ENCODE peak calls at places on chromosome 2, in six cellular contexts. L, R, G, T, U and O are unnamed samples.

GRCh38 chr2:200376422-200377142 is 70.1 kb downstream of the SPATS2L start:
- DNase-seq in R (no peak), U (no peak), T (no peak), L (no peak), G (no peak), O (no peak)

GRCh38 chr2:9071032-9071431 is 67.5 kb upstream of the MBOAT2 start:
- DNase-seq in L (peak), G (peak), U (no peak), R (peak), T (no peak), O (no peak)

GRCh38 chr2:26621469-26622199 is 19.5 kb downstream of the CIB4 start:
- DNase-seq in L (peak), R (peak), U (no peak), T (peak), G (no peak), O (no peak)

GRCh38 chr2:216665717-216666116 is 29.6 kb downstream of the IGFBP5 start:
- DNase-seq in T (peak), L (no peak), U (peak), R (no peak), G (no peak), O (peak)

GRCh38 chr2:101012054-101012705 is 10.1 kb downstream of the RPL31 start:
- DNase-seq in T (no peak), L (no peak), G (no peak), U (no peak), R (peak), O (no peak)

GRCh38 chr2:138087761-138088602 is 123.7 kb downstream of the HNMT start:
- DNase-seq in L (no peak), G (no peak), R (no peak), T (no peak), U (no peak), O (no peak)

GRCh38 chr2:145228506-145228905 is 708.6 kb upstream of the ZEB2 start:
- DNase-seq in R (peak), T (no peak), L (peak), U (no peak), G (no peak), O (no peak)

GRCh38 chr2:150878347-150878746 is 383.3 kb downstream of the RBM43 start:
- DNase-seq in U (no peak), T (no peak), R (peak), G (peak), L (peak), O (no peak)

GRCh38 chr2:221075203-221075602 is 496.9 kb downstream of the EPHA4 start:
- DNase-seq in T (no peak), G (no peak), L (peak), R (peak), U (no peak), O (no peak)

GRCh38 chr2:229921101-229921891 is 513 bp downstream of the TRIP12 start:
- DNase-seq in T (peak), R (peak), G (peak), L (peak), U (peak), O (peak)

GRCh38 chr2:63058149-63058741 is 7.6 kb downstream of the OTX1 start:
- DNase-seq in G (no peak), L (peak), U (peak), T (peak), R (peak), O (peak)

GRCh38 chr2:174465327-174465726 is 21.5 kb downstream of the GPR155 start:
- DNase-seq in R (no peak), G (peak), L (peak), T (no peak), U (peak), O (no peak)

DNA sequence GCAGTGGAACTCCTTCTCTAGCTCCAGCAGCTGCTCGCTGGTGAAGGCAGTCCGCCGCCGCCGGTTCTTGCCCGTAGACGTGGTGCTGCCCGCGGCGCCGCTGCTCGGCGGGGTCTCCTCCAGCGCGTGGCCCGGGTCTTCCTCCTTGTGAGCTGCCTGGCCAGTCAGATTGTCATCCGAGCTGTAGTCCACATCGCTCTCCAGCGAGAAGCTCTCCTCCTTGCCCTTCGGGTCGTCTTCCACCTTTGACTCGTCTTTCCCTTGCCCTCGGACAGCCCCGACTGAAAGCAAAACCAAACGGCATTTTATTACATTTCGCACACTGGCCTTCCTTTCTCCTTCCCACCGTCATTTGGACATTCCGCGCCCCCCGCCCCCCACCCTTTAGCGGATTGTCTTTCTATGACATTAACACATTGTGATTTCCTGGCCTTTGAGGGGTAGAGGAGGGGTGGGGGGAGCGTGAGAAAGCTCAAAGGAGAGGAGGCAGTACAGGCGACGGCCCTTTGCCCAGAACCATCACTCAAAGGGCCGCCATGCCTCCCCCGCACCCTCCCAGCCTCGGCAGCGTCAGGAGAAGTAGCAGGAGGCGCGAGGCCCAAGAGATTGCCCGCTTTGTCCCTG is 1.9 kb downstream of the GBX2 start:
- DNase-seq in T (peak), U (peak), G (no peak), L (peak), R (no peak), O (peak)
- H2AFZ ChIP-seq in T (no peak), U (no peak), G (no peak), L (no peak), R (peak), O (no peak)

GRCh38 chr2:28515176-28515751 is 19.4 kb downstream of the PLB1 start:
- DNase-seq in T (no peak), U (no peak), L (no peak), G (peak), R (no peak), O (no peak)

GRCh38 chr2:28510184-28510583 is 14.3 kb downstream of the PLB1 start:
- DNase-seq in G (no peak), R (no peak), L (no peak), U (no peak), T (no peak), O (no peak)

GRCh38 chr2:28512607-28512965 is 16.7 kb downstream of the PLB1 start:
- DNase-seq in R (no peak), G (no peak), L (no peak), T (no peak), U (no peak), O (no peak)

GRCh38 chr2:28511871-28512606 is 16.2 kb downstream of the PLB1 start:
- DNase-seq in R (no peak), L (no peak), U (no peak), G (no peak), T (no peak), O (no peak)

GRCh38 chr2:28513097-28513496 is 17.2 kb downstream of the PLB1 start:
- DNase-seq in U (no peak), T (no peak), R (no peak), L (no peak), G (no peak), O (no peak)
- H4K91ac ChIP-seq in U (no peak), T (no peak), R (no peak), L (no peak), G (no peak), O (no peak)

DNA sequence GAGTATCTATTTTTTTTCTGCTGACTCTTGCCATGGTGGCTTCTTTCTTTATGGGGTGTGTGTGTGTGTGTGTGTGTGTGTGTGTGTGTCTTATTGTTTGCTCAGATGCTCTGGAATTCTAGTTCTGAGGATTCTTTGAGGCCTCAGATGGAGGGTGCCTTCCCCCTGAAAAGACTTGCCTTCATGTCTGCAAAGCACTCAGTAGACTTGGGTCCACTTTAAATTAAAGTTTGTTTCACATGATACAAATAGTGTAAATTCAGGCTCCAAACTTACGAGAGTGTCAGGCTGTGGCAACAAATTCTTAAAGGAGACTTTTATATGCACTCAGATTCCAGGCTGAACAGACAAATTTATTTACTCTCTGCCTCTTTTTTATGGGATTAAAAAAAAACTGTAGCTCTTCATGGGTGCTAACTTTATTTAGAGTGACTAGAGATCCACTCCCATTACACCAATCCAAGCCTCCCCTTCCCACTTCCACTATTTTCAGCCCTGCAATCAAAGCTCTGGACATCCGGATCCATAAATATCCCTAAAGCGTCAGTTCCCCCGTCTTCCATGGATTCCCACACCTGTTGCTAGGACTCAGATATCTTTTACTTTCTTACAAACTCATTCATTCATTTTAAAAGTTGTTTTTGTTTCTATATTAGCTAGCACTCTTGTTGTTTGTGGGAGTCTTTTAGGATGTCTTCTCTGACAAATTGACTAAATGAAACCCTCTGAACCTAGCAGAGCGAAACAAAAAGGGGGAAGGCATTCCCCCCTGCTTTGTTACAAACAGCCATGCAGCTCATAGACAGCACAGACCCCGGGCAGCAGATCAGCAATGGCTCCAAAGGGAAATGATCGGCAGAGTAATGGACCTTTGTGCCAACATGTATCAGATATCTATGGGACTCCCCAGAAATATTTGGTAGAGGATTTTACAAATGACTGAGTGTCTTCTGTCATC is 8.8 kb upstream of the NBAS start:
- DNase-seq in L (no peak), T (no peak), U (no peak), R (no peak), G (no peak), O (peak)
- H2AFZ ChIP-seq in L (no peak), T (no peak), U (no peak), R (no peak), G (no peak), O (peak)

GRCh38 chr2:40357667-40358066 is 94.2 kb downstream of the SLC8A1 start:
- DNase-seq in G (no peak), R (peak), L (no peak), U (no peak), T (no peak), O (no peak)

GRCh38 chr2:40355451-40355850 is 96.4 kb downstream of the SLC8A1 start:
- DNase-seq in T (no peak), U (no peak), R (no peak), G (no peak), L (no peak), O (no peak)

GRCh38 chr2:40361478-40361877 is 90.4 kb downstream of the SLC8A1 start:
- DNase-seq in T (no peak), R (no peak), L (no peak), G (no peak), U (no peak), O (no peak)

GRCh38 chr2:40360652-40361051 is 91.2 kb downstream of the SLC8A1 start:
- DNase-seq in R (peak), G (no peak), T (no peak), U (no peak), L (no peak), O (no peak)

DNA sequence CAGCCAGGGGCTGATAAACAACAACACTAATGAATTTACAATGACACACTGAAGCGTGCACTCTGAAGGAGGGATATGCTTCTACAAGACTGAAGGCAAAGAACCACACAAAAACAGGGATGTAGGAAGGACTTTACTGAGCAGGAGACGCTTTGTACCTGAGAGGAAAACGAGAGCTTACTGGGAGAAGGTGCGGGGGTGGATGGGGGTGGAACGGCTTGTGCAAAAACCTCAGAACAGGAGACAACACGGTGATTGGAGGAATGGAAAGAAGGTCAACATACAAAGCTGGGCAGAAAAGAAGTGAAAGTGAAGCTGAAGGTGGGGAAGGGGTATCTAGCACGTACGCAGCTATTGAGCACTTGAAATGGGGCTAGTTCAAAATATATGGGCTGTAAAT is 93.1 kb downstream of the SLC8A1 start:
- DNase-seq in T (no peak), G (no peak), R (no peak), L (no peak), U (no peak), O (no peak)
- H4K91ac ChIP-seq in T (no peak), G (no peak), R (peak), L (no peak), U (no peak), O (no peak)

GRCh38 chr2:238714038-238714528 is 133.8 kb upstream of the TWIST2 start:
- DNase-seq in G (no peak), T (no peak), U (no peak), R (no peak), L (no peak), O (no peak)

GRCh38 chr2:238719641-238720040 is 128.2 kb upstream of the TWIST2 start:
- DNase-seq in L (no peak), G (no peak), R (no peak), T (no peak), U (no peak), O (no peak)

GRCh38 chr2:238716585-238716984 is 131.3 kb upstream of the TWIST2 start:
- DNase-seq in U (peak), G (no peak), T (no peak), L (no peak), R (no peak), O (no peak)

GRCh38 chr2:238716171-238716570 is 131.7 kb upstream of the TWIST2 start:
- DNase-seq in T (no peak), L (no peak), R (no peak), G (no peak), U (no peak), O (no peak)

GRCh38 chr2:238717084-238717483 is 130.8 kb upstream of the TWIST2 start:
- DNase-seq in U (no peak), L (no peak), R (no peak), G (no peak), T (no peak), O (no peak)
- H2AFZ ChIP-seq in U (no peak), L (no peak), R (peak), G (no peak), T (peak), O (no peak)